ENCODE peak calls at places on chromosome 3, in four cellular contexts. A, L, F and E are unnamed samples.
A peak's percentile ranks its signal among the peaks of the same experiment; 100 is the strongest.

GRCh38 chr3:136251511-136251910 is 1.4 kb downstream of the PCCB start:
- DNase-seq in A (no peak), L (no peak), F (no peak), E (no peak)

GRCh38 chr3:76500746-76501275 is 539.1 kb upstream of the ROBO2 start:
- DNase-seq in L (peak; percentile 46), A (no peak), F (no peak), E (peak; percentile 3)

GRCh38 chr3:11661827-11662226 is 18.1 kb upstream of the VGLL4 start:
- DNase-seq in L (peak; percentile 80), A (no peak), F (peak; percentile 33), E (peak; percentile 21)

GRCh38 chr3:149038322-149038721 is 47.0 kb downstream of the GYG1 start:
- DNase-seq in F (no peak), A (no peak), L (no peak), E (no peak)

GRCh38 chr3:23763040-23763477 is 42.7 kb upstream of the UBE2E1 start:
- DNase-seq in F (no peak), A (peak; percentile 37), L (peak; percentile 30), E (no peak)

GRCh38 chr3:78994174-78995027 is 773.4 kb downstream of the ROBO1 start:
- DNase-seq in L (peak; percentile 25), F (no peak), A (peak; percentile 48), E (no peak)

GRCh38 chr3:107689355-107689754 is 166.6 kb downstream of the BBX start:
- DNase-seq in F (peak; percentile 31), A (no peak), L (no peak), E (peak; percentile 59)

GRCh38 chr3:123342631-123343080 is 106.2 kb downstream of the ADCY5 start:
- DNase-seq in L (no peak), A (no peak), F (no peak), E (no peak)

GRCh38 chr3:122391674-122392446 is 7.9 kb downstream of the FAM162A start:
- DNase-seq in A (no peak), F (no peak), L (peak; percentile 5), E (no peak)

GRCh38 chr3:182482692-182483091 is 310.6 kb upstream of the ATP11B start:
- DNase-seq in L (no peak), F (no peak), A (no peak), E (no peak)

GRCh38 chr3:181619897-181620296 is 91.8 kb upstream of the SOX2 start:
- DNase-seq in L (no peak), F (no peak), A (no peak), E (no peak)

GRCh38 chr3:146326875-146327543 is 76.1 kb upstream of the PLSCR4 start:
- DNase-seq in F (peak; percentile 66), A (peak; percentile 34), L (peak; percentile 82), E (peak; percentile 29)

GRCh38 chr3:37891227-37891626 is 29.5 kb downstream of the CTDSPL start:
- DNase-seq in L (no peak), A (no peak), F (no peak), E (no peak)

GRCh38 chr3:111735271-111735758 is 123.8 kb upstream of the PHLDB2 start:
- DNase-seq in F (peak; percentile 89), A (no peak), L (peak; percentile 94), E (peak; percentile 76)

GRCh38 chr3:159922861-159923312 is 65.7 kb upstream of the IL12A start:
- DNase-seq in F (no peak), A (no peak), L (no peak), E (no peak)

GRCh38 chr3:2099028-2099671 is 484 bp downstream of the CNTN4 start:
- DNase-seq in A (peak; percentile 79), L (no peak), F (no peak), E (no peak)

GRCh38 chr3:140258222-140258724 is 323.3 kb downstream of the CLSTN2 start:
- DNase-seq in L (no peak), F (no peak), A (no peak), E (no peak)

GRCh38 chr3:28651159-28651558 is 302.5 kb upstream of the AZI2 start:
- DNase-seq in F (no peak), A (no peak), L (no peak), E (no peak)

GRCh38 chr3:11989383-11990050 is 14.7 kb upstream of the SYN2 start:
- DNase-seq in L (no peak), A (no peak), F (peak; percentile 33), E (no peak)

GRCh38 chr3:65548848-65549625 is 489.7 kb downstream of the MAGI1 start:
- DNase-seq in L (no peak), F (no peak), A (peak; percentile 71), E (no peak)

GRCh38 chr3:151305081-151305777 is 11.4 kb downstream of the GPR87 start:
- DNase-seq in L (peak; percentile 95), F (peak; percentile 82), A (peak; percentile 50), E (peak; percentile 90)

GRCh38 chr3:128448491-128448890 is 18.2 kb downstream of the DNAJB8 start:
- DNase-seq in F (no peak), L (no peak), A (no peak), E (no peak)

GRCh38 chr3:50607271-50608091 is 4.1 kb downstream of the CISH start:
- DNase-seq in F (no peak), L (no peak), A (no peak), E (no peak)

GRCh38 chr3:157573780-157574378 is 70.7 kb upstream of the VEPH1 start:
- DNase-seq in L (peak; percentile 43), F (no peak), A (no peak), E (no peak)

GRCh38 chr3:117302448-117302847 is 592.9 kb downstream of the TUSC7 start:
- DNase-seq in L (peak; percentile 4), F (no peak), A (no peak), E (no peak)

GRCh38 chr3:39096775-39097174 is 10.7 kb downstream of the GORASP1 start:
- DNase-seq in A (no peak), L (peak; percentile 21), F (no peak), E (no peak)

GRCh38 chr3:151372063-151372820 is 12.3 kb downstream of the P2RY12 start:
- DNase-seq in F (no peak), L (peak; percentile 59), A (no peak), E (no peak)

GRCh38 chr3:155026999-155027591 is 53.0 kb upstream of the MME start:
- DNase-seq in L (peak; percentile 39), A (peak; percentile 54), F (no peak), E (no peak)

GRCh38 chr3:126118591-126118990 is 34.7 kb upstream of the SLC41A3 start:
- DNase-seq in A (no peak), F (no peak), L (no peak), E (no peak)

GRCh38 chr3:116836286-116836685 is 126.7 kb downstream of the TUSC7 start:
- DNase-seq in A (no peak), F (no peak), L (peak; percentile 48), E (no peak)

GRCh38 chr3:89340431-89340830 is 233.0 kb downstream of the EPHA3 start:
- DNase-seq in L (no peak), F (no peak), A (no peak), E (no peak)

GRCh38 chr3:173584834-173585831 is 187.6 kb downstream of the NLGN1 start:
- DNase-seq in F (peak; percentile 1), A (peak; percentile 83), L (peak; percentile 57), E (no peak)

GRCh38 chr3:186782542-186783069 is 771 bp upstream of the EIF4A2 start:
- DNase-seq in L (no peak), F (no peak), A (no peak), E (no peak)

GRCh38 chr3:143314291-143315093 is 194.9 kb downstream of the CHST2 start:
- DNase-seq in L (no peak), A (no peak), F (no peak), E (no peak)

GRCh38 chr3:194019766-194020165 is 116.2 kb upstream of the HES1 start:
- DNase-seq in L (no peak), A (no peak), F (no peak), E (no peak)

GRCh38 chr3:139529624-139530023 is 9.9 kb downstream of the RBP1 start:
- DNase-seq in A (no peak), L (no peak), F (no peak), E (no peak)

GRCh38 chr3:38008191-38008701 is 17.7 kb downstream of the VILL start:
- DNase-seq in L (no peak), F (no peak), A (no peak), E (no peak)

GRCh38 chr3:122719273-122719921 is 38.8 kb downstream of the PARP14 start:
- DNase-seq in A (no peak), F (no peak), L (no peak), E (no peak)

GRCh38 chr3:151315136-151315535 is 1.5 kb downstream of the GPR87 start:
- DNase-seq in L (peak; percentile 56), A (no peak), F (no peak), E (no peak)

GRCh38 chr3:14200841-14201240 is 22.2 kb downstream of the LSM3 start:
- DNase-seq in A (no peak), L (peak; percentile 46), F (no peak), E (no peak)
- H3K27ac ChIP-seq in A (no peak overlapping the region), L (no peak overlapping the region), F (no peak overlapping the region), E (peak overlapping the region; percentile 58)

GRCh38 chr3:14520967-14521366 is 19.2 kb downstream of the GRIP2 start:
- DNase-seq in L (no peak), F (no peak), A (no peak), E (no peak)

GRCh38 chr3:14522768-14523167 is 17.4 kb downstream of the GRIP2 start:
- DNase-seq in F (no peak), A (no peak), L (no peak), E (no peak)

GRCh38 chr3:14520149-14520548 is 20.0 kb downstream of the GRIP2 start:
- DNase-seq in L (no peak), F (no peak), A (no peak), E (no peak)

GRCh38 chr3:14522129-14522691 is 17.9 kb downstream of the GRIP2 start:
- DNase-seq in A (no peak), L (no peak), F (no peak), E (no peak)

GRCh38 chr3:14521611-14522010 is 18.5 kb downstream of the GRIP2 start:
- DNase-seq in A (no peak), F (no peak), L (no peak), E (no peak)
- TF ChIP-seq CTCF in A (no peak), F (no peak), L (no peak), E (no peak)

DNA sequence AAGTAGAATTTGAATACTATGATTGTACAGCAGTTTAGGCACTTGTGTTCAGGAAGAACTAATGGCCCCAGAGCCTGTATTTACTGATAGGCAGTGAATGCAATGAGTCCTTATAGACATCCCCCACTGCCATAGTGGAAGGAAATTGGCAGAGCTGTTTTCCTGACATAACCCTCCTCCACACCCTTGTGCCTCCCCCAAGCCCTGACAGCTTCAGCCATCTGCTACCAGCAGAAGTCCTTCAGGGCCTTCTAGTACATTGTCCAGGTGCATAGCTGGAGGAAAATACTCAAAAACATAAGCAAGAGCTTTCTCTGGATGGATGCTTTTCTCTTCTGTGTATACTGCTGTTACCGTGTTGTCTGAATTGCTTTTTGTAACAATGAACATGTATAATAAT is 20.6 kb downstream of the ARHGAP31 start:
- DNase-seq in F (no peak), A (no peak), L (no peak), E (no peak)
- H3K27ac ChIP-seq in F (no peak overlapping the region), A (no peak overlapping the region), L (no peak overlapping the region), E (no peak overlapping the region)

GRCh38 chr3:47799733-47800132 is 3.2 kb upstream of the DHX30 start:
- DNase-seq in F (peak; percentile 42), L (no peak), A (peak; percentile 60), E (no peak)
- TF ChIP-seq CTCF in F (no peak), L (peak; percentile 12), A (peak; percentile 53), E (no peak)